ENCODE peak calls at places on chromosomes 16 and 17, in seven cellular contexts. D is T-cell; E is RPMI8226; Y is activated CD4-positive, CD25-positive, alpha-beta regulatory T cell; C is CD8-positive, alpha-beta memory T cell; U is T follicular helper cell; Z is CD4-positive, alpha-beta T cell. A is an unnamed sample.
A peak's percentile ranks its signal among the peaks of the same experiment; 100 is the strongest.

GRCh38 chr17:17938388-17939107 is 33.7 kb downstream of the TOM1L2 start:
- DNase-seq in U (no peak), Z (no peak), C (no peak), D (no peak), Y (no peak), E (no peak), A (no peak)

GRCh38 chr17:50884354-50885311 is 18.5 kb upstream of the TOB1 start:
- DNase-seq in E (no peak), D (no peak), C (no peak), U (no peak), Y (no peak), Z (no peak), A (no peak)

GRCh38 chr17:35291802-35292201 is 48.9 kb downstream of the SLFN5 start:
- DNase-seq in D (no peak), Z (no peak), Y (no peak), U (no peak), E (no peak), C (no peak), A (no peak)

GRCh38 chr17:1590031-1590746 is 27.6 kb upstream of the PITPNA start:
- DNase-seq in U (no peak), C (no peak), Z (no peak), Y (no peak), E (no peak), D (no peak), A (no peak)

GRCh38 chr17:75032896-75033294 is 13.9 kb downstream of the ATP5PD start:
- DNase-seq in Y (no peak), E (peak; percentile 76), Z (no peak), D (no peak), C (no peak), U (peak; percentile 12), A (peak; percentile 70)

GRCh38 chr16:89764711-89765201 is 43.4 kb downstream of the ZNF276 start:
- DNase-seq in E (peak; percentile 91), D (peak; percentile 22), Y (no peak), C (peak; percentile 25), U (no peak), Z (no peak), A (no peak)

GRCh38 chr17:17741346-17742023 is 60.2 kb downstream of the RAI1 start:
- DNase-seq in Y (no peak), D (no peak), Z (no peak), E (no peak), C (no peak), U (no peak), A (no peak)

GRCh38 chr17:2084766-2085647 is 30.1 kb downstream of the HIC1 start:
- DNase-seq in E (no peak), D (no peak), Y (no peak), C (no peak), Z (no peak), U (no peak), A (no peak)

GRCh38 chr17:81064746-81065475 is 30.0 kb downstream of the BAIAP2 start:
- DNase-seq in U (no peak), C (no peak), Y (no peak), D (no peak), Z (no peak), E (no peak), A (no peak)

GRCh38 chr17:5467416-5467815 is 1.4 kb downstream of the DHX33 start:
- DNase-seq in U (no peak), Y (no peak), C (no peak), E (no peak), Z (no peak), D (no peak), A (no peak)

A was measured in NCI-H446.